ENCODE peak calls at places on chromosomes 3 and 15, in four cellular contexts. A is HepG2, W is K562, D is GM12878. P is an unnamed sample.

GRCh38 chr3:60000311-60001105 is 950.7 kb upstream of the CFAP20DC start:
- DNase-seq in A (no peak), W (no peak), D (no peak), P (no peak)

GRCh38 chr3:98807011-98807410 is 43.9 kb downstream of the ST3GAL6 start:
- DNase-seq in A (no peak), W (no peak), D (no peak), P (no peak)

GRCh38 chr3:178084938-178085816 is 451.1 kb upstream of the KCNMB2 start:
- DNase-seq in A (peak; percentile 9), W (no peak), D (no peak), P (peak; percentile 35)

GRCh38 chr3:36965440-36965839 is 20.6 kb upstream of the TRANK1 start:
- DNase-seq in A (no peak), W (no peak), D (no peak), P (no peak)

GRCh38 chr3:42655331-42655888 is 1.9 kb downstream of the ZBTB47 start:
- DNase-seq in A (no peak), W (no peak), D (no peak), P (no peak)

GRCh38 chr3:42014949-42015533 is 53.1 kb upstream of the ULK4 start:
- DNase-seq in A (peak; percentile 85), W (no peak), D (no peak), P (no peak)

GRCh38 chr3:11212301-11212613 is 58.0 kb downstream of the HRH1 start:
- DNase-seq in A (no peak), W (no peak), D (no peak), P (no peak)

GRCh38 chr3:128170866-128171516 is 17.7 kb downstream of the EEFSEC start:
- DNase-seq in A (peak; percentile 91), W (peak; percentile 61), D (no peak), P (peak; percentile 74)

GRCh38 chr3:133488785-133489367 is 84.6 kb upstream of the CDV3 start:
- DNase-seq in A (peak; percentile 44), W (no peak), D (no peak), P (no peak)

GRCh38 chr15:72155021-72155621 is 36.9 kb downstream of the SENP8 start:
- DNase-seq in A (no peak), W (no peak), D (no peak), P (no peak)

GRCh38 chr3:179486806-179487205 is 35.5 kb upstream of the GNB4 start:
- DNase-seq in A (no peak), W (no peak), D (no peak), P (no peak)

GRCh38 chr3:51675201-51675611 is 4.2 kb downstream of the TEX264 start:
- DNase-seq in A (no peak), W (no peak), D (no peak), P (no peak)

GRCh38 chr15:57415559-57415958 is 39.3 kb downstream of the CGNL1 start:
- DNase-seq in A (no peak), W (no peak), D (no peak), P (no peak)

GRCh38 chr3:47601310-47601709 is 22.6 kb upstream of the CSPG5 start:
- DNase-seq in A (no peak), W (no peak), D (no peak), P (no peak)

GRCh38 chr15:63172376-63173115 is 15.3 kb upstream of the RPS27L start:
- DNase-seq in A (no peak), W (peak; percentile 13), D (no peak), P (no peak)

GRCh38 chr15:47507221-47507985 is 209.9 kb upstream of the SEMA6D start:
- DNase-seq in A (no peak), W (no peak), D (no peak), P (no peak)

GRCh38 chr3:42820746-42821051 is 11.5 kb downstream of the ACKR2 start:
- DNase-seq in A (no peak), W (no peak), D (no peak), P (no peak)

GRCh38 chr15:61367953-61368352 is 138.9 kb upstream of the RORA start:
- DNase-seq in A (no peak), W (no peak), D (no peak), P (no peak)

GRCh38 chr15:49296258-49296657 is 126.2 kb downstream of the GALK2 start:
- DNase-seq in A (no peak), W (no peak), D (no peak), P (no peak)

GRCh38 chr15:29089731-29090616 is 179.6 kb downstream of the NSMCE3 start:
- DNase-seq in A (no peak), W (no peak), D (no peak), P (no peak)

GRCh38 chr3:52783211-52783555 is 5.8 kb downstream of the ITIH1 start:
- DNase-seq in A (no peak), W (no peak), D (no peak), P (no peak)

GRCh38 chr3:32843504-32844321 is 25.9 kb downstream of the TRIM71 start:
- DNase-seq in A (no peak), W (no peak), D (no peak), P (peak; percentile 53)

GRCh38 chr3:18720543-18720942 is 295.4 kb upstream of the SATB1 start:
- DNase-seq in A (no peak), W (no peak), D (no peak), P (no peak)

GRCh38 chr3:65855370-65856100 is 183.2 kb downstream of the MAGI1 start:
- DNase-seq in A (peak; percentile 54), W (no peak), D (no peak), P (no peak)

GRCh38 chr3:198065897-198066296 is 105.9 kb downstream of the LMLN start:
- DNase-seq in A (no peak), W (no peak), D (no peak), P (no peak)
- TF ChIP-seq TARDBP in A (no peak), W (no peak), D (no peak), P (no peak)

GRCh38 chr3:14775011-14775410 is 43.8 kb upstream of the FGD5 start:
- DNase-seq in A (no peak), W (no peak), D (no peak), P (no peak)

GRCh38 chr3:14773281-14773680 is 45.5 kb upstream of the FGD5 start:
- DNase-seq in A (no peak), W (no peak), D (no peak), P (no peak)

GRCh38 chr3:14775574-14775973 is 43.2 kb upstream of the FGD5 start:
- DNase-seq in A (no peak), W (no peak), D (no peak), P (no peak)

GRCh38 chr3:14773691-14774128 is 45.1 kb upstream of the FGD5 start:
- DNase-seq in A (no peak), W (no peak), D (no peak), P (no peak)

GRCh38 chr3:14774431-14774830 is 44.3 kb upstream of the FGD5 start:
- DNase-seq in A (no peak), W (no peak), D (no peak), P (no peak)
- TF ChIP-seq BHLHE40 in A (no peak), W (no peak), D (no peak), P (no peak)

GRCh38 chr15:90868261-90868689 is at the start of gene FURIN:
- DNase-seq in A (no peak), W (peak; percentile 56), D (no peak), P (no peak)

GRCh38 chr15:90869140-90869541 is 753 bp downstream of the FURIN start:
- DNase-seq in A (no peak), W (no peak), D (no peak), P (no peak)

GRCh38 chr15:90871097-90871715 is 2.8 kb downstream of the FURIN start:
- DNase-seq in A (no peak), W (peak; percentile 68), D (no peak), P (peak; percentile 54)

GRCh38 chr15:90870354-90871096 is 2.1 kb downstream of the FURIN start:
- DNase-seq in A (no peak), W (no peak), D (no peak), P (no peak)

DNA sequence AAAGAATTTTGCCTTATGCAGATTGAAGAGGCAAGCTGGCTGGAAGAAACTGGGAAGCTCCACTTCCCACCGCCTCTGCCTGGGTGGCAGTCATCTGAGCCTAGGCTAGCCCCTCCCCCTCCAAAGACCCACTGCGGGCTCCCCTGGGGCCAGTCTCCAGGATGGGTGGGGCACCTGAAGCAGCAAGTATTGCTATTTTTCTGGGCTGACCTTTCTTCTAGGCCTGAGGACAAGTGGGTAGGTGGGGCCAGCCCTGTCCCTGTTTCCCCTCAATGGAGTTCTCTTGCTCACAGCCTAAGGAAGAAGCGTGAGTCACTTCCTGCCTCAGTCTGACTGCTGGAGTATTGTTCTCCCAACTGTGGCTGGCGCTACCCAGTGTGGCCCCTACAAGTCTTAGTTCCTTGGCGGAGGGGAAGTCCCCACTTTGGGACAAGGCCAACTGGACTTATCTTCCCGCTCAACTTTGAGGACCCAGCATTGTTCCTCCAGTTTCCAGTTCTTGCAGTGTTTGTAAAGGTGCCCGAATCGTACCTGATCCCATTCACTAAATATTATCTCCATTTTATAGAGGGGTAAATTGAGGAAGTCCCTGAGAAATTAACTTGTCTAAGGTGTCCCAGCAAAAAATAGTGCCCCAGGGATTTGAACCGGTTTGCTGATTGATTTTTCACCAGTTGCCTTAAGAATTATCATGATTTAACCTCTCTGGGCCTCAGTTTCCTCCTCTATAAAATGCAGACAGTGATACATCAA is 1.4 kb downstream of the FURIN start:
- DNase-seq in A (no peak), W (peak; percentile 73), D (no peak), P (no peak)
- TF ChIP-seq TARDBP in A (no peak), W (peak; percentile 36), D (no peak), P (no peak)

DNA sequence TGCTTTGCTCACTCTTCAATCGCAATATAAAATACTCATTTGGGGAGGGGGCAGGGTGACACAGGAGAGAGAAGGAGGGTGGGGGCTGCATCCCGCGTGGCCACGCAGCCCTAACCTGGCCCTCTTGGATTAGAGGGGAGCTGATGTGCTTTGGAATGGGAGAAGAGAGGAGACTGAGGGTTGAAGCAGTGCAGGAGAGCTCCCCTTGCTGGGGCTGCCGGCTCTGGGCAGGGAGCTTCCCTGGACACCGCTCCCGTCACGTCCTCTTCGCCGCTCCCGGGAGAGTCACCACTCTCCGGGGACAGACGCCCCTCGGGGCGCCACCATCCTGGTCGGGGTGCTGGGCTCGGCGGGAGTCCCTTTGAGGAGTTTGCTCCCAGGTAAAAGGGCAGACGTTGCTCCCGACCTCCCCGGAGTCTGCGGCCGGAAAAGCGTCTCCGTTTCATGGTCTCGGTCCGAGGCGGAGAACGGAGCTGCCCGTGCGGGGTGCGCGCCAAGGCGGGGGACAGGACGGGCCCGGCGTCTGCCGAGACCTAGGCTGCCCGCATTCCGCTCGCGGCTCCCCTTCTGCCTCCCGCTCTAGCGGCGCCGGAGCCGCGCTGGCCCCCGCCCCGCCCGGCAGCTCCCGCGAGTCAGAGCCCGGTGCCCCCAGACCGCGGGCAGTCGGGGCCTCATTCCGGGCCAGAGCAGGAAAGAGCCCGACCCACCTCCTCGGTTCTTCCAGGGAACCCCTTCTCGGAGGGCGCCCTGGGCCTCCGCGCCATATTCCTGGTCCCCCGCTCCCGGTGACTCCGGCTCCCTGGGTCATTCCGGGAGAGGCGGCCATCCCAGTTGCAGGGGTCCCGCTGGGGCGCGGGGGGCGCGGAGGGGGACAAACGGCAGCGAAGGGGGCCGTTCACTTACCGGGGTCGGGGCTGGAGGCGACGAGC is 603 bp downstream of the SLC7A14 start:
- DNase-seq in A (no peak), W (no peak), D (no peak), P (no peak)
- TF ChIP-seq BHLHE40 in A (no peak), W (no peak), D (no peak), P (no peak)

P was measured in HEK293T.